ENCODE peak calls at places on chromosome 7, in nine cellular contexts. Q is nephron progenitor cell; F is stimulated activated CD4-positive, alpha-beta T cell treated with anti-CD3 and anti-CD28 coated beads, Interleukin-1b, Interleukin-23, amount 100 ng/mL, for 24 hours; K is activated T-helper 9 cell treated with anti-CD3 and anti-CD28 coated beads, Interleukin-2, amount 50 U/mL, for 16 hours; R is ovary; N is AG04450; S is ELF-1; P is CD8-positive, alpha-beta T cell; B is anterior cingulate cortex. E is an unnamed sample.

GRCh38 chr7:141575164-141575563 is 24.0 kb downstream of the AGK start:
- DNase-seq in Q (no peak), F (no peak), K (no peak), R (no peak), N (no peak), S (no peak), P (no peak), B (no peak), E (no peak)

GRCh38 chr7:77993823-77994222 is 195.2 kb downstream of the PHTF2 start:
- DNase-seq in Q (no peak), F (no peak), K (no peak), R (no peak), N (no peak), S (no peak), P (no peak), B (no peak), E (no peak)

GRCh38 chr7:151008511-151009323 is 15.6 kb downstream of the ATG9B start:
- DNase-seq in Q (peak), F (peak), K (peak), R (peak), N (no peak), S (peak), P (peak), B (no peak), E (peak)

GRCh38 chr7:711967-712600 is 14.4 kb upstream of the DNAAF5 start:
- DNase-seq in Q (no peak), F (no peak), K (no peak), R (no peak), N (no peak), S (no peak), P (no peak), B (no peak), E (no peak)

GRCh38 chr7:114409750-114410149 is 4.9 kb upstream of the FOXP2 start:
- DNase-seq in Q (no peak), F (no peak), K (no peak), R (no peak), N (no peak), S (no peak), P (no peak), B (no peak), E (no peak)

GRCh38 chr7:149816267-149816751 is 21.9 kb upstream of the ZNF862 start:
- DNase-seq in Q (no peak), F (no peak), K (no peak), R (no peak), N (no peak), S (no peak), P (no peak), B (no peak), E (no peak)

GRCh38 chr7:77866791-77867190 is 68.2 kb downstream of the PHTF2 start:
- DNase-seq in Q (no peak), F (no peak), K (no peak), R (no peak), N (peak), S (no peak), P (no peak), B (no peak), E (no peak)

GRCh38 chr7:17301491-17302101 is 3.1 kb downstream of the AHR start:
- DNase-seq in Q (peak), F (peak), K (peak), R (peak), N (no peak), S (no peak), P (peak), B (no peak), E (no peak)

GRCh38 chr7:108114117-108114841 is 15.9 kb downstream of the LAMB4 start:
- DNase-seq in Q (no peak), F (no peak), K (no peak), R (no peak), N (no peak), S (peak), P (no peak), B (no peak), E (peak)

GRCh38 chr7:54908760-54909438 is 109.9 kb upstream of the EGFR start:
- DNase-seq in Q (no peak), F (no peak), K (no peak), R (no peak), N (no peak), S (no peak), P (no peak), B (no peak), E (no peak)

GRCh38 chr7:833601-834258 is 1.5 kb downstream of the SUN1 start:
- DNase-seq in Q (no peak), F (no peak), K (no peak), R (no peak), N (no peak), S (no peak), P (no peak), B (no peak), E (no peak)

GRCh38 chr7:154832557-154833138 is 170.3 kb downstream of the PAXIP1 start:
- DNase-seq in Q (peak), F (no peak), K (no peak), R (no peak), N (no peak), S (peak), P (no peak), B (no peak), E (no peak)

GRCh38 chr7:9201928-9202327 is 768.5 kb downstream of the NXPH1 start:
- DNase-seq in Q (no peak), F (no peak), K (no peak), R (no peak), N (no peak), S (no peak), P (no peak), B (no peak), E (no peak)

GRCh38 chr7:134618756-134619530 is 27.7 kb upstream of the BPGM start:
- DNase-seq in Q (no peak), F (no peak), K (no peak), R (no peak), N (no peak), S (no peak), P (no peak), B (no peak), E (no peak)

GRCh38 chr7:136687693-136688322 is 180.6 kb upstream of the CHRM2 start:
- DNase-seq in Q (peak), F (no peak), K (no peak), R (no peak), N (peak), S (peak), P (no peak), B (no peak), E (no peak)

GRCh38 chr7:4700577-4701235 is 18.6 kb downstream of the FOXK1 start:
- DNase-seq in Q (no peak), F (no peak), K (no peak), R (no peak), N (peak), S (peak), P (no peak), B (no peak), E (peak)

GRCh38 chr7:110539216-110539615 is 551.7 kb upstream of the LRRN3 start:
- DNase-seq in Q (no peak), F (no peak), K (no peak), R (no peak), N (peak), S (no peak), P (no peak), B (no peak), E (no peak)

GRCh38 chr7:2431260-2431867 is 28.0 kb downstream of the CHST12 start:
- DNase-seq in Q (no peak), F (no peak), K (no peak), R (no peak), N (no peak), S (peak), P (peak), B (no peak), E (peak)

GRCh38 chr7:13282377-13282980 is 595.0 kb downstream of the ARL4A start:
- DNase-seq in Q (no peak), F (no peak), K (no peak), R (no peak), N (peak), S (no peak), P (no peak), B (no peak), E (no peak)

GRCh38 chr7:110852156-110852858 is 238.6 kb upstream of the LRRN3 start:
- DNase-seq in Q (no peak), F (no peak), K (no peak), R (no peak), N (no peak), S (no peak), P (no peak), B (no peak), E (no peak)